ENCODE peak calls at places on chromosomes 5 and 9, in six cellular contexts. One of them, this sample, is unnamed.

GRCh38 chr9:38393128-38393809 is 767 bp downstream of the ALDH1B1 start:
- DNase-seq in transverse colon: no peak
- DNase-seq in fibroblast of pulmonary artery: no peak
- DNase-seq in psoas muscle: no peak
- DNase-seq in AG04450: no peak
- DNase-seq in ascending aorta: no peak
- DNase-seq in this sample: peak

GRCh38 chr5:37714756-37715155 is 125.1 kb downstream of the GDNF start:
- DNase-seq in transverse colon: no peak
- DNase-seq in fibroblast of pulmonary artery: no peak
- DNase-seq in psoas muscle: no peak
- DNase-seq in AG04450: no peak
- DNase-seq in ascending aorta: no peak
- DNase-seq in this sample: no peak

GRCh38 chr5:97097348-97098220 is 44.8 kb downstream of the LIX1 start:
- DNase-seq in transverse colon: no peak
- DNase-seq in fibroblast of pulmonary artery: no peak
- DNase-seq in psoas muscle: no peak
- DNase-seq in AG04450: no peak
- DNase-seq in ascending aorta: no peak
- DNase-seq in this sample: no peak

GRCh38 chr5:134122530-134122929 is 8.0 kb downstream of the TCF7 start:
- DNase-seq in transverse colon: peak
- DNase-seq in fibroblast of pulmonary artery: no peak
- DNase-seq in psoas muscle: no peak
- DNase-seq in AG04450: no peak
- DNase-seq in ascending aorta: no peak
- DNase-seq in this sample: no peak

GRCh38 chr5:78574731-78575161 is 73.8 kb downstream of the LHFPL2 start:
- DNase-seq in transverse colon: no peak
- DNase-seq in fibroblast of pulmonary artery: no peak
- DNase-seq in psoas muscle: no peak
- DNase-seq in AG04450: no peak
- DNase-seq in ascending aorta: no peak
- DNase-seq in this sample: peak

GRCh38 chr9:87233916-87234455 is 263.7 kb upstream of the DAPK1 start:
- DNase-seq in transverse colon: no peak
- DNase-seq in fibroblast of pulmonary artery: no peak
- DNase-seq in psoas muscle: no peak
- DNase-seq in AG04450: no peak
- DNase-seq in ascending aorta: no peak
- DNase-seq in this sample: no peak

GRCh38 chr5:136731241-136731885 is 366.0 kb upstream of the TRPC7 start:
- DNase-seq in transverse colon: no peak
- DNase-seq in fibroblast of pulmonary artery: no peak
- DNase-seq in psoas muscle: no peak
- DNase-seq in AG04450: no peak
- DNase-seq in ascending aorta: no peak
- DNase-seq in this sample: no peak

GRCh38 chr9:35940474-35941467 is 17.2 kb downstream of the OR2S2 start:
- DNase-seq in transverse colon: no peak
- DNase-seq in fibroblast of pulmonary artery: no peak
- DNase-seq in psoas muscle: no peak
- DNase-seq in AG04450: no peak
- DNase-seq in ascending aorta: no peak
- DNase-seq in this sample: no peak

GRCh38 chr5:129448654-129449053 is 11.4 kb upstream of the ADAMTS19 start:
- DNase-seq in transverse colon: no peak
- DNase-seq in fibroblast of pulmonary artery: no peak
- DNase-seq in psoas muscle: no peak
- DNase-seq in AG04450: no peak
- DNase-seq in ascending aorta: no peak
- DNase-seq in this sample: no peak

GRCh38 chr9:73137286-73137899 is 14.3 kb upstream of the ANXA1 start:
- DNase-seq in transverse colon: no peak
- DNase-seq in fibroblast of pulmonary artery: no peak
- DNase-seq in psoas muscle: no peak
- DNase-seq in AG04450: no peak
- DNase-seq in ascending aorta: no peak
- DNase-seq in this sample: no peak
- TF ChIP-seq CTCF in transverse colon: no peak
- TF ChIP-seq CTCF in fibroblast of pulmonary artery: no peak
- TF ChIP-seq CTCF in psoas muscle: peak
- TF ChIP-seq CTCF in AG04450: no peak
- TF ChIP-seq CTCF in ascending aorta: no peak
- TF ChIP-seq CTCF in this sample: no peak

GRCh38 chr5:117318528-117318927 is 743.9 kb upstream of the SEMA6A start:
- DNase-seq in transverse colon: peak
- DNase-seq in fibroblast of pulmonary artery: no peak
- DNase-seq in psoas muscle: no peak
- DNase-seq in AG04450: no peak
- DNase-seq in ascending aorta: no peak
- DNase-seq in this sample: no peak
- TF ChIP-seq CTCF in transverse colon: no peak
- TF ChIP-seq CTCF in fibroblast of pulmonary artery: no peak
- TF ChIP-seq CTCF in psoas muscle: no peak
- TF ChIP-seq CTCF in AG04450: no peak
- TF ChIP-seq CTCF in ascending aorta: no peak
- TF ChIP-seq CTCF in this sample: no peak

DNA sequence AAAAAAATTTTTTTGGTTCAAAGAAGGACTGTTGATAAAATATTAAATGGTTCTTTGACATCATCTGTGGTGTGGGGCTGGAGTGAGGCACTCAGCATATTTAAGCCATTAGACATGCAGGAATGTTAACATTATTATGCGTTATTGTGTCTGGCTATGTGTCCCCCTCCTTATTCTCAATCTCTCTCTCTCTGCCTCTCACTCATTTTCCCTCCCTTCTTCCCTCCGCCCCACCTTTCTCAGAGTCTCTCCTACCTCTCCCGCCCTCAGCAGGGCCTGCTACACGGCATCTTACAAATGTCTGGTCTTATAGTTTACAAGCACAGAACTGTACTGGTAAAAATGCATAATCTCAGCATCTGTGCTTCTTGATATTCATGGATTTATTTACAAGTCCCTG is 287.8 kb upstream of the TMEM161B start:
- DNase-seq in transverse colon: no peak
- DNase-seq in fibroblast of pulmonary artery: no peak
- DNase-seq in psoas muscle: no peak
- DNase-seq in AG04450: no peak
- DNase-seq in ascending aorta: no peak
- DNase-seq in this sample: no peak
- TF ChIP-seq CTCF in transverse colon: no peak
- TF ChIP-seq CTCF in fibroblast of pulmonary artery: no peak
- TF ChIP-seq CTCF in psoas muscle: no peak
- TF ChIP-seq CTCF in AG04450: no peak
- TF ChIP-seq CTCF in ascending aorta: no peak
- TF ChIP-seq CTCF in this sample: no peak

DNA sequence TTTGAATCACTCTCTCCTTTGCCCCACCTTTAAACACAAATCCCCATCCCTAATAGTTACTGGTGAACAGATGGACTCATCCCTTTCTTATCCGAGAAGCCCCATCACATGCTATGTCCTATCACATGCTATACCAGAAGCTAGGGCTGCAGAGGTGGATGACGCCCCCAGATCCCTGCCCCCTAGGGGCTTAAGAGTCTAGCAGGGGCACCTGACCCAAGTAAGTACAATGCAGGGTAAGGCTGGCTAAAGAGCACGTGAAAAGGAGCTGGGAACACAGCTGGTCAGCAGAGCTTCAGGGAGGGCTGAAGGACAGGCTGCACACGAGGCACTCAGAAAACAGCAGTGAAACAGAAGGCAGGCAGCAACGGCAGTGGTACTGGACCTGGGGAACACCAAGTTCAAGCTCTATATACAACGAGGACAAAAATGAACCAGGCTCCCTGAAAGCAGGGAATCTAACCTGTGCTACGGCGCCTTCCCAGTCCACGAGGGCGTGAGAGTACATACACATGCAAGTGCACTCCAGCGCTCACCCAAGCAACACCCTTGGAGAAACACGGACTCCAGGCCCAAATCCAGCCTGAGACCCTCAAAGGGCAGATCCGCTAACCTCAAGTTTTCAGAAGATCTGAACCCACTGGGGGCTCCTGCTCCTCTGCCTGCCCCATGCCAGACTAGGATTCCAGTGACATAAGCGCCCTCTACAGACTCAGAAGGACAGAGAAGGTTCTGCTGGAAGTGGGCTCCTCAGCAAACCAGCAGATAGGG is 57.5 kb downstream of the PSMB7 start:
- DNase-seq in transverse colon: no peak
- DNase-seq in fibroblast of pulmonary artery: no peak
- DNase-seq in psoas muscle: no peak
- DNase-seq in AG04450: no peak
- DNase-seq in ascending aorta: no peak
- DNase-seq in this sample: no peak
- TF ChIP-seq CTCF in transverse colon: no peak
- TF ChIP-seq CTCF in fibroblast of pulmonary artery: peak
- TF ChIP-seq CTCF in psoas muscle: no peak
- TF ChIP-seq CTCF in AG04450: peak
- TF ChIP-seq CTCF in ascending aorta: no peak
- TF ChIP-seq CTCF in this sample: no peak

GRCh38 chr5:132424167-132424935 is 54.8 kb downstream of the SLC22A5 start:
- DNase-seq in transverse colon: no peak
- DNase-seq in fibroblast of pulmonary artery: no peak
- DNase-seq in psoas muscle: no peak
- DNase-seq in AG04450: no peak
- DNase-seq in ascending aorta: peak
- DNase-seq in this sample: no peak

GRCh38 chr5:132426525-132427138 is 57.1 kb downstream of the SLC22A5 start:
- DNase-seq in transverse colon: peak
- DNase-seq in fibroblast of pulmonary artery: peak
- DNase-seq in psoas muscle: peak
- DNase-seq in AG04450: peak
- DNase-seq in ascending aorta: peak
- DNase-seq in this sample: peak

GRCh38 chr5:132425975-132426524 is 56.5 kb downstream of the SLC22A5 start:
- DNase-seq in transverse colon: no peak
- DNase-seq in fibroblast of pulmonary artery: no peak
- DNase-seq in psoas muscle: no peak
- DNase-seq in AG04450: no peak
- DNase-seq in ascending aorta: no peak
- DNase-seq in this sample: no peak

GRCh38 chr5:132423443-132423898 is 54.0 kb downstream of the SLC22A5 start:
- DNase-seq in transverse colon: no peak
- DNase-seq in fibroblast of pulmonary artery: no peak
- DNase-seq in psoas muscle: no peak
- DNase-seq in AG04450: no peak
- DNase-seq in ascending aorta: no peak
- DNase-seq in this sample: no peak

GRCh38 chr5:132425009-132425937 is 55.8 kb downstream of the SLC22A5 start:
- DNase-seq in transverse colon: peak
- DNase-seq in fibroblast of pulmonary artery: peak
- DNase-seq in psoas muscle: no peak
- DNase-seq in AG04450: no peak
- DNase-seq in ascending aorta: peak
- DNase-seq in this sample: peak
- TF ChIP-seq CTCF in transverse colon: no peak
- TF ChIP-seq CTCF in fibroblast of pulmonary artery: no peak
- TF ChIP-seq CTCF in psoas muscle: no peak
- TF ChIP-seq CTCF in AG04450: no peak
- TF ChIP-seq CTCF in ascending aorta: no peak
- TF ChIP-seq CTCF in this sample: no peak

GRCh38 chr5:139422307-139422893 is 16.9 kb downstream of the DNAJC18 start:
- DNase-seq in transverse colon: no peak
- DNase-seq in fibroblast of pulmonary artery: peak
- DNase-seq in psoas muscle: no peak
- DNase-seq in AG04450: peak
- DNase-seq in ascending aorta: peak
- DNase-seq in this sample: peak
- TF ChIP-seq CTCF in transverse colon: peak
- TF ChIP-seq CTCF in fibroblast of pulmonary artery: peak
- TF ChIP-seq CTCF in psoas muscle: peak
- TF ChIP-seq CTCF in AG04450: peak
- TF ChIP-seq CTCF in ascending aorta: peak
- TF ChIP-seq CTCF in this sample: peak

GRCh38 chr5:151082274-151082902 is 1.6 kb upstream of the TNIP1 start:
- DNase-seq in transverse colon: peak
- DNase-seq in fibroblast of pulmonary artery: no peak
- DNase-seq in psoas muscle: no peak
- DNase-seq in AG04450: no peak
- DNase-seq in ascending aorta: no peak
- DNase-seq in this sample: no peak
- TF ChIP-seq CTCF in transverse colon: peak
- TF ChIP-seq CTCF in fibroblast of pulmonary artery: peak
- TF ChIP-seq CTCF in psoas muscle: peak
- TF ChIP-seq CTCF in AG04450: peak
- TF ChIP-seq CTCF in ascending aorta: no peak
- TF ChIP-seq CTCF in this sample: no peak

GRCh38 chr9:135925496-135926133 is 18.3 kb upstream of the CAMSAP1 start:
- DNase-seq in transverse colon: no peak
- DNase-seq in fibroblast of pulmonary artery: no peak
- DNase-seq in psoas muscle: no peak
- DNase-seq in AG04450: no peak
- DNase-seq in ascending aorta: no peak
- DNase-seq in this sample: peak

GRCh38 chr9:135927195-135928013 is 20.1 kb upstream of the CAMSAP1 start:
- DNase-seq in transverse colon: no peak
- DNase-seq in fibroblast of pulmonary artery: no peak
- DNase-seq in psoas muscle: no peak
- DNase-seq in AG04450: no peak
- DNase-seq in ascending aorta: no peak
- DNase-seq in this sample: no peak

GRCh38 chr9:135926402-135927194 is 19.3 kb upstream of the CAMSAP1 start:
- DNase-seq in transverse colon: no peak
- DNase-seq in fibroblast of pulmonary artery: peak
- DNase-seq in psoas muscle: peak
- DNase-seq in AG04450: no peak
- DNase-seq in ascending aorta: no peak
- DNase-seq in this sample: no peak

GRCh38 chr9:135923508-135923907 is 16.2 kb upstream of the CAMSAP1 start:
- DNase-seq in transverse colon: no peak
- DNase-seq in fibroblast of pulmonary artery: no peak
- DNase-seq in psoas muscle: no peak
- DNase-seq in AG04450: no peak
- DNase-seq in ascending aorta: no peak
- DNase-seq in this sample: no peak

GRCh38 chr9:135924628-135925338 is 17.4 kb upstream of the CAMSAP1 start:
- DNase-seq in transverse colon: no peak
- DNase-seq in fibroblast of pulmonary artery: no peak
- DNase-seq in psoas muscle: no peak
- DNase-seq in AG04450: no peak
- DNase-seq in ascending aorta: no peak
- DNase-seq in this sample: no peak
- TF ChIP-seq CTCF in transverse colon: no peak
- TF ChIP-seq CTCF in fibroblast of pulmonary artery: no peak
- TF ChIP-seq CTCF in psoas muscle: no peak
- TF ChIP-seq CTCF in AG04450: no peak
- TF ChIP-seq CTCF in ascending aorta: no peak
- TF ChIP-seq CTCF in this sample: no peak